ENCODE peak calls at places on chromosomes 3 and 15, in five cellular contexts. L is neuronal stem cell, D is globus pallidus, Y is Ammon's horn, U is astrocyte of the hippocampus. R is an unnamed sample.

GRCh38 chr3:100609305-100609704 is at the start of gene ADGRG7:
- DNase-seq in U (no peak), D (no peak), L (no peak), Y (no peak), R (no peak)

GRCh38 chr15:75346796-75347221 is at the start of gene NEIL1:
- DNase-seq in U (peak; percentile 21), L (no peak), Y (no peak), D (no peak), R (no peak)

GRCh38 chr3:9214599-9214998 is 34.8 kb downstream of the SRGAP3 start:
- DNase-seq in L (no peak), Y (no peak), D (no peak), U (peak; percentile 80), R (peak; percentile 76)

GRCh38 chr15:39118510-39118909 is 462.4 kb upstream of the THBS1 start:
- DNase-seq in L (no peak), U (peak; percentile 90), Y (peak; percentile 21), D (no peak), R (peak; percentile 86)

GRCh38 chr3:173938159-173938558 is 540.6 kb downstream of the NLGN1 start:
- DNase-seq in D (no peak), L (no peak), Y (no peak), U (peak; percentile 83), R (peak; percentile 76)

GRCh38 chr15:47673343-47673761 is 44.0 kb upstream of the SEMA6D start:
- DNase-seq in D (no peak), Y (peak; percentile 3), U (peak; percentile 25), L (no peak), R (no peak)

GRCh38 chr3:129034650-129035049 is 25.9 kb upstream of the GP9 start:
- DNase-seq in U (no peak), L (no peak), D (no peak), Y (no peak), R (no peak)

GRCh38 chr3:172582712-172583111 is 59.5 kb upstream of the TNFSF10 start:
- DNase-seq in D (no peak), Y (no peak), L (no peak), U (no peak), R (no peak)

GRCh38 chr3:23810342-23811116 is 4.8 kb downstream of the UBE2E1 start:
- DNase-seq in U (peak; percentile 75), L (peak; percentile 49), Y (peak; percentile 43), D (peak; percentile 54), R (peak; percentile 30)

GRCh38 chr15:74428970-74429783 is 4.6 kb downstream of the SEMA7A start:
- DNase-seq in Y (peak; percentile 55), D (no peak), U (no peak), L (no peak), R (no peak)

GRCh38 chr3:64889991-64890390 is 202.2 kb upstream of the ADAMTS9 start:
- DNase-seq in U (no peak), D (no peak), L (no peak), Y (no peak), R (no peak)

GRCh38 chr15:101046826-101047225 is 127.7 kb downstream of the LRRK1 start:
- DNase-seq in D (no peak), U (no peak), Y (no peak), L (no peak), R (no peak)

GRCh38 chr3:71101581-71101980 is 481.9 kb downstream of the FOXP1 start:
- DNase-seq in Y (no peak), L (no peak), U (peak; percentile 27), D (no peak), R (no peak)

GRCh38 chr3:73143821-73144237 is 82.4 kb downstream of the EBLN2 start:
- DNase-seq in D (no peak), L (no peak), Y (no peak), U (peak; percentile 85), R (peak; percentile 40)

GRCh38 chr3:141243295-141243707 is 11.7 kb downstream of the PXYLP1 start:
- DNase-seq in Y (peak; percentile 64), L (no peak), D (no peak), U (peak; percentile 65), R (no peak)

GRCh38 chr3:15781637-15782402 is 16.0 kb downstream of the ANKRD28 start:
- DNase-seq in Y (peak; percentile 20), U (no peak), L (no peak), D (no peak), R (no peak)